ENCODE peak calls at places on chromosomes 13 and 19, in seven cellular contexts. U, L, R, O, X, Q and I are unnamed samples.

GRCh38 chr19:16069813-16070365 is 6.4 kb upstream of the TPM4 start:
- DNase-seq in U (no peak), L (no peak), R (no peak), O (no peak), X (no peak), Q (no peak), I (no peak)

GRCh38 chr13:52010890-52011689 is at the start of gene ATP7B:
- DNase-seq in U (peak), L (peak), R (peak), O (peak), X (peak), Q (no peak), I (peak)

GRCh38 chr19:46303702-46304397 is 7.0 kb downstream of the HIF3A start:
- DNase-seq in U (peak), L (peak), R (peak), O (peak), X (no peak), Q (no peak), I (no peak)

GRCh38 chr13:106680796-106681482 is 113.0 kb upstream of the ARGLU1 start:
- DNase-seq in U (no peak), L (no peak), R (peak), O (no peak), X (no peak), Q (no peak), I (no peak)

GRCh38 chr19:17090501-17091074 is 15.0 kb downstream of the MYO9B start:
- DNase-seq in U (no peak), L (no peak), R (no peak), O (no peak), X (peak), Q (no peak), I (no peak)

GRCh38 chr13:50340146-50340545 is 324.9 kb downstream of the KCNRG start:
- DNase-seq in U (no peak), L (no peak), R (no peak), O (no peak), X (no peak), Q (no peak), I (no peak)

GRCh38 chr19:19652482-19653295 is 9.2 kb upstream of the GMIP start:
- DNase-seq in U (no peak), L (no peak), R (no peak), O (no peak), X (no peak), Q (peak), I (no peak)

GRCh38 chr13:32824061-32824460 is 192.2 kb upstream of the KL start:
- DNase-seq in U (no peak), L (no peak), R (no peak), O (no peak), X (no peak), Q (no peak), I (no peak)

GRCh38 chr19:3136684-3137055 is 837 bp downstream of the GNA15 start:
- DNase-seq in U (no peak), L (no peak), R (no peak), O (no peak), X (no peak), Q (no peak), I (no peak)

GRCh38 chr13:79936368-79937136 is 404.4 kb downstream of the SPRY2 start:
- DNase-seq in U (peak), L (peak), R (no peak), O (no peak), X (no peak), Q (peak), I (no peak)

GRCh38 chr13:91278888-91279287 is 68.6 kb upstream of the MIR17HG start:
- DNase-seq in U (no peak), L (no peak), R (no peak), O (no peak), X (no peak), Q (no peak), I (no peak)

GRCh38 chr19:48760514-48761221 is 5.3 kb downstream of the FGF21 start:
- DNase-seq in U (no peak), L (no peak), R (no peak), O (no peak), X (no peak), Q (no peak), I (no peak)

GRCh38 chr19:44684892-44685847 is 13.8 kb upstream of the CEACAM16 start:
- DNase-seq in U (peak), L (peak), R (peak), O (no peak), X (no peak), Q (peak), I (no peak)

GRCh38 chr13:19984430-19985218 is 26.1 kb downstream of the ZMYM2 start:
- DNase-seq in U (peak), L (no peak), R (peak), O (no peak), X (no peak), Q (peak), I (no peak)

GRCh38 chr13:51033431-51034185 is 77.5 kb downstream of the C13orf42 start:
- DNase-seq in U (no peak), L (no peak), R (no peak), O (no peak), X (no peak), Q (no peak), I (no peak)

GRCh38 chr19:35136977-35137702 is 1.5 kb upstream of the FXYD1 start:
- DNase-seq in U (no peak), L (no peak), R (no peak), O (no peak), X (no peak), Q (no peak), I (no peak)

GRCh38 chr19:16417660-16418596 is 53.8 kb downstream of the EPS15L1 start:
- DNase-seq in U (peak), L (peak), R (peak), O (peak), X (peak), Q (peak), I (peak)

GRCh38 chr19:7589822-7590221 is 5.8 kb upstream of the CAMSAP3 start:
- DNase-seq in U (no peak), L (no peak), R (no peak), O (no peak), X (no peak), Q (no peak), I (no peak)

GRCh38 chr19:55753401-55753800 is 5.5 kb upstream of the RFPL4A start:
- DNase-seq in U (no peak), L (no peak), R (no peak), O (no peak), X (no peak), Q (no peak), I (no peak)

GRCh38 chr19:41426952-41427646 is at the start of gene B3GNT8:
- DNase-seq in U (no peak), L (peak), R (peak), O (peak), X (peak), Q (peak), I (no peak)

GRCh38 chr13:23766199-23766771 is 122.9 kb downstream of the MIPEP start:
- DNase-seq in U (no peak), L (no peak), R (no peak), O (no peak), X (no peak), Q (no peak), I (no peak)

GRCh38 chr19:18317998-18318800 is 4.7 kb downstream of the LSM4 start:
- DNase-seq in U (no peak), L (peak), R (no peak), O (no peak), X (no peak), Q (no peak), I (no peak)

GRCh38 chr19:47707135-47707925 is 5.9 kb upstream of the EHD2 start:
- DNase-seq in U (peak), L (peak), R (peak), O (peak), X (peak), Q (peak), I (peak)